ENCODE peak calls at places on chromosomes 13 and 19, in eight cellular contexts. One of them, this sample, is unnamed.

GRCh38 chr13:51519839-51520238 is 64.4 kb upstream of the WDFY2 start:
- DNase-seq in Peyer's patch: no peak
- DNase-seq in tibial nerve: no peak
- DNase-seq in heart right ventricle: no peak
- DNase-seq in pancreas: no peak
- DNase-seq in lower lobe of right lung: no peak
- DNase-seq in GM12878: no peak
- DNase-seq in ovary: no peak
- DNase-seq in this sample: no peak

GRCh38 chr13:94479559-94480095 is at the start of gene DCT:
- DNase-seq in Peyer's patch: no peak
- DNase-seq in tibial nerve: no peak
- DNase-seq in heart right ventricle: no peak
- DNase-seq in pancreas: no peak
- DNase-seq in lower lobe of right lung: no peak
- DNase-seq in GM12878: no peak
- DNase-seq in ovary: no peak
- DNase-seq in this sample: no peak

GRCh38 chr13:110812111-110812868 is 98.8 kb downstream of the ING1 start:
- DNase-seq in Peyer's patch: no peak
- DNase-seq in tibial nerve: no peak
- DNase-seq in heart right ventricle: no peak
- DNase-seq in pancreas: no peak
- DNase-seq in lower lobe of right lung: no peak
- DNase-seq in GM12878: no peak
- DNase-seq in ovary: no peak
- DNase-seq in this sample: no peak

GRCh38 chr13:99296270-99296865 is 10.8 kb downstream of the GPR183 start:
- DNase-seq in Peyer's patch: no peak
- DNase-seq in tibial nerve: no peak
- DNase-seq in heart right ventricle: no peak
- DNase-seq in pancreas: no peak
- DNase-seq in lower lobe of right lung: no peak
- DNase-seq in GM12878: no peak
- DNase-seq in ovary: no peak
- DNase-seq in this sample: no peak

GRCh38 chr13:84430015-84430414 is 547.7 kb upstream of the SLITRK1 start:
- DNase-seq in Peyer's patch: no peak
- DNase-seq in tibial nerve: no peak
- DNase-seq in heart right ventricle: no peak
- DNase-seq in pancreas: no peak
- DNase-seq in lower lobe of right lung: no peak
- DNase-seq in GM12878: no peak
- DNase-seq in ovary: no peak
- DNase-seq in this sample: no peak

GRCh38 chr19:46115396-46116109 is 8.9 kb downstream of the IGFL3 start:
- DNase-seq in Peyer's patch: no peak
- DNase-seq in tibial nerve: no peak
- DNase-seq in heart right ventricle: no peak
- DNase-seq in pancreas: no peak
- DNase-seq in lower lobe of right lung: no peak
- DNase-seq in GM12878: peak; percentile 31
- DNase-seq in ovary: no peak
- DNase-seq in this sample: no peak

GRCh38 chr13:111046590-111047141 is 68.4 kb upstream of the ARHGEF7 start:
- DNase-seq in Peyer's patch: no peak
- DNase-seq in tibial nerve: no peak
- DNase-seq in heart right ventricle: peak; percentile 50
- DNase-seq in pancreas: no peak
- DNase-seq in lower lobe of right lung: no peak
- DNase-seq in GM12878: peak; percentile 36
- DNase-seq in ovary: no peak
- DNase-seq in this sample: no peak

GRCh38 chr13:74062933-74063332 is 71.3 kb downstream of the KLF12 start:
- DNase-seq in Peyer's patch: peak; percentile 43
- DNase-seq in tibial nerve: peak; percentile 18
- DNase-seq in heart right ventricle: peak; percentile 80
- DNase-seq in pancreas: no peak
- DNase-seq in lower lobe of right lung: no peak
- DNase-seq in GM12878: peak; percentile 52
- DNase-seq in ovary: peak; percentile 33
- DNase-seq in this sample: peak; percentile 1

GRCh38 chr19:10915511-10916091 is 12.8 kb downstream of the YIPF2 start:
- DNase-seq in Peyer's patch: no peak
- DNase-seq in tibial nerve: peak; percentile 25
- DNase-seq in heart right ventricle: no peak
- DNase-seq in pancreas: peak; percentile 63
- DNase-seq in lower lobe of right lung: no peak
- DNase-seq in GM12878: no peak
- DNase-seq in ovary: no peak
- DNase-seq in this sample: no peak

GRCh38 chr19:10913716-10914340 is 14.6 kb downstream of the YIPF2 start:
- DNase-seq in Peyer's patch: no peak
- DNase-seq in tibial nerve: no peak
- DNase-seq in heart right ventricle: no peak
- DNase-seq in pancreas: no peak
- DNase-seq in lower lobe of right lung: no peak
- DNase-seq in GM12878: no peak
- DNase-seq in ovary: no peak
- DNase-seq in this sample: no peak

GRCh38 chr19:10908380-10908960 is 20.0 kb downstream of the YIPF2 start:
- DNase-seq in Peyer's patch: no peak
- DNase-seq in tibial nerve: no peak
- DNase-seq in heart right ventricle: no peak
- DNase-seq in pancreas: no peak
- DNase-seq in lower lobe of right lung: no peak
- DNase-seq in GM12878: no peak
- DNase-seq in ovary: no peak
- DNase-seq in this sample: no peak

GRCh38 chr19:10912619-10913018 is 15.8 kb downstream of the YIPF2 start:
- DNase-seq in Peyer's patch: no peak
- DNase-seq in tibial nerve: no peak
- DNase-seq in heart right ventricle: no peak
- DNase-seq in pancreas: no peak
- DNase-seq in lower lobe of right lung: no peak
- DNase-seq in GM12878: no peak
- DNase-seq in ovary: no peak
- DNase-seq in this sample: no peak

DNA sequence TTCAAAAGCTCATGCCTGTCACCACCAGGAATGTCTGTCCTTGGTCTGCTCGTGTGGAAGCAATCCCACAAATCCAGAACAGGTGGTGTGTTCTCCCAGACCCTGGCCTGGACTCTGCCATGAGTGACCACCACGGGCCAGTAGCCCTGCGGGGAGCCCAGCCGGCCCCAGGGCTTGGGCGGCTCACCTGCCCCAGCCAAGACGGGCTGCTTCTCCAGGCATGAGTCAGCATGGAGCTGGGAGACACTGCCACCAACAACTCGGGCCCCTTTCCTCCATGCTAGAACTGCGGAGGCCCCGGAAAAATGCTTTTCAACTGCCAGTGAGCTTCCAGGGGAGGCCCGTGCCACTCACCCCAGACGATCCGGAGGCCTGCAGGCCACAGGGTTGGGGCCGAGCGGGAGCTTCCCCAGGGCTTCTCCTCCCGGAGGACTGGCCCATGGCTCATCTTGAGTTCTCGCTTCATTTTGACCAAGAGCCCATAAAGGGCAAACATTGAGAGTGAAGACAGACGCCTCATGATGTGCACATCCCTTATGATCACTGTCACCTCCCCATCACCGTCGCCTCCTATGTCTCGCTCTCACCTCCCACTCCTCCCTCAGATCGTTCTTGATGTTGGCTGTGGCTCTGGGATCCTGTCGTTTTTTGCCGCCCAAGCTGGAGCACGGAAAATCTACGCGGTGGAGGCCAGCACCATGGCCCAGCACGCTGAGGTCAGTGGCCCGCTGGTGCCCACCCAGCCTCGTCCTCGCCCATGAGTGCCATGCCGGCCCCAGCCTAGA is 16.7 kb downstream of the YIPF2 start:
- DNase-seq in Peyer's patch: no peak
- DNase-seq in tibial nerve: no peak
- DNase-seq in heart right ventricle: no peak
- DNase-seq in pancreas: no peak
- DNase-seq in lower lobe of right lung: no peak
- DNase-seq in GM12878: no peak
- DNase-seq in ovary: no peak
- DNase-seq in this sample: no peak
- H3K36me3 ChIP-seq in Peyer's patch: peaks cover 86% of the 10 kb centered on the region
- H3K36me3 ChIP-seq in tibial nerve: peaks cover 37% of the 10 kb centered on the region
- H3K36me3 ChIP-seq in heart right ventricle: peaks cover 49% of the 10 kb centered on the region
- H3K36me3 ChIP-seq in pancreas: peaks cover 42% of the 10 kb centered on the region
- H3K36me3 ChIP-seq in lower lobe of right lung: peaks cover 96% of the 10 kb centered on the region
- H3K36me3 ChIP-seq in GM12878: peaks cover 58% of the 10 kb centered on the region
- H3K36me3 ChIP-seq in ovary: no peaks in the 10 kb centered on the region
- H3K36me3 ChIP-seq in this sample: peaks cover 42% of the 10 kb centered on the region

GRCh38 chr13:97582170-97582569 is 148.2 kb downstream of the RAP2A start:
- DNase-seq in Peyer's patch: no peak
- DNase-seq in tibial nerve: no peak
- DNase-seq in heart right ventricle: no peak
- DNase-seq in pancreas: no peak
- DNase-seq in lower lobe of right lung: no peak
- DNase-seq in GM12878: no peak
- DNase-seq in ovary: no peak
- DNase-seq in this sample: no peak

GRCh38 chr13:97583884-97584497 is 150.0 kb downstream of the RAP2A start:
- DNase-seq in Peyer's patch: no peak
- DNase-seq in tibial nerve: no peak
- DNase-seq in heart right ventricle: no peak
- DNase-seq in pancreas: no peak
- DNase-seq in lower lobe of right lung: no peak
- DNase-seq in GM12878: no peak
- DNase-seq in ovary: no peak
- DNase-seq in this sample: no peak

GRCh38 chr13:97588993-97589392 is 155.0 kb downstream of the RAP2A start:
- DNase-seq in Peyer's patch: no peak
- DNase-seq in tibial nerve: no peak
- DNase-seq in heart right ventricle: no peak
- DNase-seq in pancreas: no peak
- DNase-seq in lower lobe of right lung: no peak
- DNase-seq in GM12878: no peak
- DNase-seq in ovary: no peak
- DNase-seq in this sample: no peak

DNA sequence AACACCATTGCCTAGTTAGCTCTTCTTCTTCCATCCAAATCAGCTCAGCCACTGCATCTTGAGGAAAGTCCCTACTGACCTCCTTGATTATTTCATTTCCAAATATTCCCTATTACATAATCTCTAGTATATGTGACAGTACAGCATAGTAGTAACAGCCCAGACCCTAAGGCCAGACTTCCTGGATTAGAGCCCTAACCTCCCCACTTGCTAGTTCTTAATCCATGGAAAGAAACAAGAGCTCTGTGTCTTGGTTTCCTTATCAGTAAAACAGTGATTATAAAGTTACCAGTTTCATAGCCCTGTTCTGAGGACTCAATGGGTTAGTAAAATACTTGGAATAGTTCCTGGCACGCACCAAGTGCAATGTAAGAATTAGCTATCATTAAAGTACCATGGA is 153.0 kb downstream of the RAP2A start:
- DNase-seq in Peyer's patch: no peak
- DNase-seq in tibial nerve: no peak
- DNase-seq in heart right ventricle: no peak
- DNase-seq in pancreas: no peak
- DNase-seq in lower lobe of right lung: no peak
- DNase-seq in GM12878: no peak
- DNase-seq in ovary: no peak
- DNase-seq in this sample: no peak
- H3K27ac ChIP-seq in Peyer's patch: no peak overlapping the region
- H3K27ac ChIP-seq in tibial nerve: no peak overlapping the region
- H3K27ac ChIP-seq in heart right ventricle: no peak overlapping the region
- H3K27ac ChIP-seq in pancreas: no peak overlapping the region
- H3K27ac ChIP-seq in lower lobe of right lung: no peak overlapping the region
- H3K27ac ChIP-seq in GM12878: no peak overlapping the region
- H3K27ac ChIP-seq in ovary: no peak overlapping the region
- H3K27ac ChIP-seq in this sample: no peak overlapping the region

GRCh38 chr19:7856277-7856581 is 18.0 kb downstream of the PRR36 start:
- DNase-seq in Peyer's patch: no peak
- DNase-seq in tibial nerve: no peak
- DNase-seq in heart right ventricle: no peak
- DNase-seq in pancreas: no peak
- DNase-seq in lower lobe of right lung: no peak
- DNase-seq in GM12878: no peak
- DNase-seq in ovary: no peak
- DNase-seq in this sample: no peak

GRCh38 chr19:7855426-7856276 is 18.5 kb downstream of the PRR36 start:
- DNase-seq in Peyer's patch: no peak
- DNase-seq in tibial nerve: no peak
- DNase-seq in heart right ventricle: no peak
- DNase-seq in pancreas: no peak
- DNase-seq in lower lobe of right lung: no peak
- DNase-seq in GM12878: no peak
- DNase-seq in ovary: no peak
- DNase-seq in this sample: no peak

GRCh38 chr19:7859766-7860165 is 14.4 kb downstream of the PRR36 start:
- DNase-seq in Peyer's patch: no peak
- DNase-seq in tibial nerve: no peak
- DNase-seq in heart right ventricle: no peak
- DNase-seq in pancreas: no peak
- DNase-seq in lower lobe of right lung: no peak
- DNase-seq in GM12878: no peak
- DNase-seq in ovary: no peak
- DNase-seq in this sample: no peak

GRCh38 chr19:7857727-7858701 is 16.2 kb downstream of the PRR36 start:
- DNase-seq in Peyer's patch: no peak
- DNase-seq in tibial nerve: no peak
- DNase-seq in heart right ventricle: no peak
- DNase-seq in pancreas: no peak
- DNase-seq in lower lobe of right lung: no peak
- DNase-seq in GM12878: no peak
- DNase-seq in ovary: peak; percentile 20
- DNase-seq in this sample: no peak

DNA sequence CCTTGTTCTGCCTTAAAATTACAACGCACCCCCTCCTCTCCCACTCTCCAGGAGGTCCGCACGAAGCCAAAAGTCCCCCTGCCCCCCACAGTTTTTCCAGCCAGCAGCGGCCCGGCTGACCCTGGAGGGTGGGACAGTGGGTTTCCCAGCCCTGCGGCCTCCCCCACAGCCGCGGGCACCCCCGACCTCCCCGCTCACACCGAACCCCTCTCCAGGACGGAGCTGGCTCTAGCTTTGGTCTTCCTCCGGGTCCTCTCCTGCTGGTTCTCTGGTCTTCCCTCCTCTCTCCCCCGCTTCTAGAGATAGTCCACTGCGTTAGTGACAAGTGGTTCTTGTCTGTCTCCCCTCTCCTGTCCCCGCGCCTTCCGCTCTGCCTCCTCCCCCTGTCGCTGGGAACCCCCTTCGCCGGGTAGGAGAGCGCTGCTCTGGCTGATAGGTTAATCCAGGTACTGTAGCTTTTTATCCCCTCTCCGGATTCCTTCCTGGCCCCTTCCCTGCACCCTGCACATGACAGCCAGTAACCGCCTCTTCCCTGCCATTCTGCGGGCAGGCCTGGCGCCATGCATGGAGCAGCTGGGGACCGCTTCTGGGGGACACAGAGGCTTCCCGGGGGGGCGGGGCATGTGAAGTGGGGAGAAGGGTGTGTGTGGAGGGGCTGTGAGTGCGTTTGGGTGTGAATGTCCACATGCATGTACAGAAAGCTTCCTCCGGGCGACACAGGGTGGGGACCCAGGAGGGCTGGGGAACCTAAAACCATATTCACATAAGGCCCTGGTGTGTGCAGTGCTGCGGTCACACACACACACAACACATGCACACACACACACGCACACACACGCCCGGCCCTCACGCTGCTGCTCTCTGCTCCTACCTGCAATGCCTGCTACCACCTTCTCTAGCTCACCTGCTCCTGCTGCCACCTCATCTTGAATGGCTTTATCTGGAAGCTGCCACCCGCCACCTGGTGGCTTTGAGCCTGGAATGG is 17.2 kb downstream of the PRR36 start:
- DNase-seq in Peyer's patch: no peak
- DNase-seq in tibial nerve: no peak
- DNase-seq in heart right ventricle: no peak
- DNase-seq in pancreas: no peak
- DNase-seq in lower lobe of right lung: no peak
- DNase-seq in GM12878: no peak
- DNase-seq in ovary: no peak
- DNase-seq in this sample: no peak
- H3K36me3 ChIP-seq in Peyer's patch: no peaks in the 10 kb centered on the region
- H3K36me3 ChIP-seq in tibial nerve: no peaks in the 10 kb centered on the region
- H3K36me3 ChIP-seq in heart right ventricle: no peaks in the 10 kb centered on the region
- H3K36me3 ChIP-seq in pancreas: no peaks in the 10 kb centered on the region
- H3K36me3 ChIP-seq in lower lobe of right lung: no peaks in the 10 kb centered on the region
- H3K36me3 ChIP-seq in GM12878: no peaks in the 10 kb centered on the region
- H3K36me3 ChIP-seq in ovary: no peaks in the 10 kb centered on the region
- H3K36me3 ChIP-seq in this sample: no peaks in the 10 kb centered on the region

GRCh38 chr19:16420781-16421386 is 50.9 kb downstream of the EPS15L1 start:
- DNase-seq in Peyer's patch: no peak
- DNase-seq in tibial nerve: no peak
- DNase-seq in heart right ventricle: peak; percentile 77
- DNase-seq in pancreas: peak; percentile 62
- DNase-seq in lower lobe of right lung: no peak
- DNase-seq in GM12878: no peak
- DNase-seq in ovary: no peak
- DNase-seq in this sample: no peak
- H3K27ac ChIP-seq in Peyer's patch: no peak overlapping the region
- H3K27ac ChIP-seq in tibial nerve: no peak overlapping the region
- H3K27ac ChIP-seq in heart right ventricle: peak overlapping the region; percentile 58
- H3K27ac ChIP-seq in pancreas: no peak overlapping the region
- H3K27ac ChIP-seq in lower lobe of right lung: no peak overlapping the region
- H3K27ac ChIP-seq in GM12878: no peak overlapping the region
- H3K27ac ChIP-seq in ovary: no peak overlapping the region
- H3K27ac ChIP-seq in this sample: no peak overlapping the region